ENCODE peak calls at places on chromosomes 12 and 14, in eight cellular contexts. X is HepG2, A is GM23338, I is HCT116, J is endothelial cell of umbilical vein, T is H1, V is K562, C is GM12878. P is an unnamed sample.

GRCh38 chr12:25655702-25656101 is 102.6 kb upstream of the LMNTD1 start:
- DNase-seq in X (no peak), A (no peak), I (no peak), J (no peak), T (no peak), V (no peak), C (no peak), P (no peak)

GRCh38 chr12:120175062-120175461 is 19.5 kb downstream of the GCN1 start:
- DNase-seq in X (no peak), A (no peak), I (no peak), J (no peak), T (no peak), V (no peak), C (peak), P (no peak)

GRCh38 chr12:122389677-122390076 is 32.8 kb downstream of the CLIP1 start:
- DNase-seq in X (no peak), A (no peak), I (no peak), J (no peak), T (no peak), V (no peak), C (no peak), P (no peak)

GRCh38 chr14:77204457-77204796 is 22.8 kb downstream of the TMEM63C start:
- DNase-seq in X (no peak), A (no peak), I (no peak), J (no peak), T (no peak), V (no peak), C (no peak), P (no peak)

GRCh38 chr12:110198386-110198785 is 74.2 kb downstream of the IFT81 start:
- DNase-seq in X (no peak), A (no peak), I (no peak), J (no peak), T (no peak), V (no peak), C (no peak), P (no peak)

GRCh38 chr12:2785017-2785416 is 9.8 kb upstream of the FKBP4 start:
- DNase-seq in X (peak), A (no peak), I (no peak), J (no peak), T (no peak), V (no peak), C (no peak), P (no peak)

GRCh38 chr12:62435337-62436163 is 31.1 kb upstream of the MON2 start:
- DNase-seq in X (peak), A (peak), I (no peak), J (peak), T (peak), V (no peak), C (no peak), P (no peak)

GRCh38 chr12:127984386-127985055 is 282.4 kb upstream of the TMEM132C start:
- DNase-seq in X (no peak), A (no peak), I (no peak), J (no peak), T (no peak), V (no peak), C (no peak), P (no peak)

GRCh38 chr12:120822832-120823503 is 81.2 kb downstream of the SPPL3 start:
- DNase-seq in X (no peak), A (peak), I (no peak), J (no peak), T (no peak), V (no peak), C (no peak), P (no peak)

GRCh38 chr14:77601846-77602609 is 14.4 kb downstream of the SPTLC2 start:
- DNase-seq in X (no peak), A (no peak), I (no peak), J (no peak), T (no peak), V (no peak), C (no peak), P (no peak)

DNA sequence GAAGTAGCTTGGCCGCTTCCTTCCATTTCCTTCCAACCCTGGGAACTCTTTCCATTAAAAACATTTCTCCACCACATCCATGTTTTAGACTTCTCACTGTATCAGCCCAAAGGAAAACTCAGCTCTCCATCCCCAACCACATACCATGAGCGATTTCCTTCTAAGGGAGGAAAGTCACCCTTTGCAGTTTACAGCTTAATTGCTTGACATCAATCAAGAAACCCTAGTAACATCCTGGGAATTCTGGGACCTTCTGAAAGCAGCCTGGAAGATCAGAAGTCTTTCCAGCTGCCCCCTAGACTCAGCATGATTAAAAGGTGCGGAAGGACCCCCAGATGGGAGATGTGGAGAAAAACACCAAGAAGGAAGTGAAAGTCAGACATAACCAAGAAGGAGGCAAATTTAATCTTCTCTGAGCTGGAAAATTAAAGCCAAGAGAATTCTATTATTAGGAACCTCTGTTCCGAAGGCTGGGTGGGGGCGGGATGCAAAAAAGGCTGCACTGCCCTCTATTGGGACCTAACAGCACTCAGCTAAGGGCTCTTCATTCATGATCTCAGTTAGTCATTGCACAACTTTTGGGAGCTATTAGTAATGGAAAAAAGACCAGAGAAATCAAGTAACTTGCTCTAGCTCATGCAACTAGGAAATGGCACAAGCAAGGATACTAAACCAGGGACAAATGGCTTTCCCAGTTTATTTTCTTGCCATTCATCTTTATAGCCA is 73.2 kb upstream of the PLXNC1 start:
- DNase-seq in X (peak), A (peak), I (peak), J (peak), T (no peak), V (peak), C (no peak), P (peak)
- TF ChIP-seq POLR2AphosphoS5 in X (no peak), A (no peak), I (no peak), J (no peak), T (no peak), V (no peak), C (no peak), P (no peak)

DNA sequence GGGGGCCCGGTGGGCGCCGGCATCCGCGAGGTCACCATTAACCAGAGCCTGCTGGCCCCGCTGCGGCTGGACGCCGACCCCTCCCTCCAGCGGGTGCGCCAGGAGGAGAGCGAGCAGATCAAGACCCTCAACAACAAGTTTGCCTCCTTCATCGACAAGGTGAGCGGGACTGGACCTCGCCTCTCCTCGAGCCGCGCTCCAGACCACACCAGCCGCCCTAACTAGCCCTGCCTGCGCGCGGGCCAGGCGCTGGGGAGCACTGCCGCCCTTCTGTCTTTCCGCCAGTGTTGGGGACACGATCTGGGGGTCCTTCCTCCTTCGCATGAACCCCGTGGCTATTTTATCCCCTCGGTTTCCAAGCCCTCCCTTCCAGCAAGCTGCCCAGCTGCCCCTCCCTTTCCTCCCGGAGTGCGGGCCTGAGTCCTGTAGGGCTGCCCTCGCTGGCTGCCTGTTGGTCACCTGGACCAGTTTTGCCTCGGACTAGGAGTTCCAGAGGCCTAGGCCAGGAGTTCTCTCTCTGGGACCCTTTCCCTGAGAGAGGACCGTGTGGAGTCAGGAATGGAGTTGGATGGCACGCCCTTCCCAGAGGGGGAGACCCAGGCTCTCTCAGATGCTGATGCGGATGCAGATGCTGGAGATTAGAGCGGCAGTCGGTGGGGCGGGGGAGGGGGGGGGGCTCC is 559 bp downstream of the KRT7 start:
- DNase-seq in X (no peak), A (peak), I (no peak), J (no peak), T (no peak), V (no peak), C (no peak), P (no peak)
- TF ChIP-seq EZH2 in X (no peak), A (no peak), I (no peak), J (peak), T (peak), V (no peak), C (no peak), P (no peak)

DNA sequence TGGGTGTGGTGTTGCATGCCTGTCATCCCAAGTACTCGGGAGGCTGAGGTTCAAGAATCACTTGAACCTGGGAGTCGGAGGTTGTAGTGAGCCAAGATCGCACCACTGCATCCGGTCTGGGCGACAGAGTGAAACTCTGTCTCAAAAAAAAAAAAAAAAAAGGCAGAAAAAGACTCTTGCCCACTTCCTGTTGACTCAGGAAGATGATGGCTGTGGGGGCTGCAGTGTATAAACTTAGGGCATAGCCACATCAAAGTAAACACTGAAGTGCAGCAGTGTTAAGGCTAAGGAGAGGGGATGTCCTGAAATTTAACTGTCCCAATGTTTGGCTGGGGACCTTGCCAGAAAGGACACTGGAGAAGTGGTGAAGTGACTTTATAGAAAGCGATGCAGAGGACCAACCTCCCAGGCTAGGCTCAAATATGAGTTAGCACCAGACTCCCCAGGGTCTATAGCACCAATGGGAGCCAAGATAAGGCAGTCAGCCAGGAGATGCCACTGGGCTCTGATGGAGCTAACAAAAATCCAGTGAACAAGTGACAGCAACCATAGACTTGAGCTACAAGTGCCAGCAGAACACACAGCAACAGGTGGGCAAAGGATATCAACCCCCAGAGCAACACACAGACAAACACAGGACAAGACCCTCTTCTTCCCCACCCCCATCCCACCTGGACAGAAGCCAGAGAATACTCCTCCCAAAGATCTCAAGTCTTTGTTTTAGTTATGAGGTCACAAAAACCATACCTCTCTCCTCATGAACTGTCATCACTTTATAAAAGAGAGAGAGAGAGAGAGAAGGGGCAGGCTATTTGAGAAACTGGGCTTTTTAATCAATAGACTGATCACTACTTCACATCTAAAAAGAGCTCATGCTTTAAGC is 28.0 kb downstream of the NELL2 start:
- DNase-seq in X (no peak), A (no peak), I (no peak), J (no peak), T (no peak), V (no peak), C (peak), P (no peak)
- H3K4me3 ChIP-seq in X (no peak), A (no peak), I (no peak), J (no peak), T (no peak), V (no peak), C (no peak), P (no peak)

GRCh38 chr12:49060237-49061156 is at the start of gene KMT2D:
- DNase-seq in X (peak), A (peak), I (peak), J (peak), T (peak), V (peak), C (peak), P (peak)
- TF ChIP-seq POLR2AphosphoS5 in X (peak), A (peak), I (peak), J (peak), T (peak), V (peak), C (peak), P (peak)

GRCh38 chr12:54015210-54015931 is 6.6 kb downstream of the HOXC8 start:
- DNase-seq in X (no peak), A (no peak), I (no peak), J (no peak), T (no peak), V (no peak), C (no peak), P (no peak)
- TF ChIP-seq EZH2 in X (no peak), A (no peak), I (no peak), J (peak), T (peak), V (no peak), C (no peak), P (no peak)

GRCh38 chr12:108690191-108690518 is 41.2 kb downstream of the CORO1C start:
- DNase-seq in X (no peak), A (no peak), I (no peak), J (no peak), T (no peak), V (no peak), C (no peak), P (no peak)
- H3K4me3 ChIP-seq in X (peak), A (no peak), I (no peak), J (no peak), T (no peak), V (no peak), C (peak), P (peak)

GRCh38 chr14:93705513-93706156 is 82.7 kb downstream of the PRIMA1 start:
- DNase-seq in X (peak), A (no peak), I (no peak), J (no peak), T (no peak), V (no peak), C (no peak), P (no peak)
- TF ChIP-seq POLR2AphosphoS5 in X (no peak), A (no peak), I (no peak), J (no peak), T (no peak), V (no peak), C (no peak), P (no peak)

P was measured in SK-N-MC.